ENCODE peak calls at places on chromosomes 7 and 10, in six cellular contexts. One of them, this sample, is unnamed.

GRCh38 chr7:105896407-105896842 is 20.0 kb upstream of the ATXN7L1 start:
- DNase-seq in OCI-LY7: no peak
- DNase-seq in neural progenitor cell: no peak
- DNase-seq in HCT116: no peak
- DNase-seq in PC-3: peak
- DNase-seq in MM.1S: no peak
- DNase-seq in this sample: no peak

GRCh38 chr7:102410918-102411317 is 14.8 kb downstream of the PRKRIP1 start:
- DNase-seq in OCI-LY7: no peak
- DNase-seq in neural progenitor cell: no peak
- DNase-seq in HCT116: no peak
- DNase-seq in PC-3: no peak
- DNase-seq in MM.1S: no peak
- DNase-seq in this sample: no peak

GRCh38 chr10:113347508-113347907 is 205.3 kb upstream of the HABP2 start:
- DNase-seq in OCI-LY7: no peak
- DNase-seq in neural progenitor cell: no peak
- DNase-seq in HCT116: no peak
- DNase-seq in PC-3: no peak
- DNase-seq in MM.1S: no peak
- DNase-seq in this sample: peak

GRCh38 chr7:91314591-91315323 is 50.5 kb downstream of the FZD1 start:
- DNase-seq in OCI-LY7: no peak
- DNase-seq in neural progenitor cell: no peak
- DNase-seq in HCT116: no peak
- DNase-seq in PC-3: peak
- DNase-seq in MM.1S: no peak
- DNase-seq in this sample: no peak

GRCh38 chr7:22331704-22332103 is 25.2 kb downstream of the RAPGEF5 start:
- DNase-seq in OCI-LY7: no peak
- DNase-seq in neural progenitor cell: no peak
- DNase-seq in HCT116: no peak
- DNase-seq in PC-3: no peak
- DNase-seq in MM.1S: no peak
- DNase-seq in this sample: peak

GRCh38 chr7:100547872-100548271 is 8.9 kb downstream of the AGFG2 start:
- DNase-seq in OCI-LY7: peak
- DNase-seq in neural progenitor cell: no peak
- DNase-seq in HCT116: no peak
- DNase-seq in PC-3: no peak
- DNase-seq in MM.1S: no peak
- DNase-seq in this sample: no peak

GRCh38 chr7:157475095-157475494 is 138.3 kb downstream of the DNAJB6 start:
- DNase-seq in OCI-LY7: no peak
- DNase-seq in neural progenitor cell: no peak
- DNase-seq in HCT116: no peak
- DNase-seq in PC-3: no peak
- DNase-seq in MM.1S: no peak
- DNase-seq in this sample: no peak

GRCh38 chr10:43793714-43794113 is 145.0 kb upstream of the ZNF32 start:
- DNase-seq in OCI-LY7: no peak
- DNase-seq in neural progenitor cell: no peak
- DNase-seq in HCT116: no peak
- DNase-seq in PC-3: no peak
- DNase-seq in MM.1S: no peak
- DNase-seq in this sample: peak

GRCh38 chr10:3622427-3622826 is 162.6 kb downstream of the KLF6 start:
- DNase-seq in OCI-LY7: peak
- DNase-seq in neural progenitor cell: no peak
- DNase-seq in HCT116: no peak
- DNase-seq in PC-3: no peak
- DNase-seq in MM.1S: no peak
- DNase-seq in this sample: no peak

GRCh38 chr7:47215049-47215448 is 366.9 kb downstream of the TNS3 start:
- DNase-seq in OCI-LY7: no peak
- DNase-seq in neural progenitor cell: no peak
- DNase-seq in HCT116: no peak
- DNase-seq in PC-3: no peak
- DNase-seq in MM.1S: no peak
- DNase-seq in this sample: no peak

GRCh38 chr10:132578287-132578951 is 40.8 kb downstream of the INPP5A start:
- DNase-seq in OCI-LY7: no peak
- DNase-seq in neural progenitor cell: no peak
- DNase-seq in HCT116: no peak
- DNase-seq in PC-3: no peak
- DNase-seq in MM.1S: no peak
- DNase-seq in this sample: no peak

GRCh38 chr7:30741289-30741688 is 10.6 kb upstream of the INMT start:
- DNase-seq in OCI-LY7: no peak
- DNase-seq in neural progenitor cell: no peak
- DNase-seq in HCT116: no peak
- DNase-seq in PC-3: no peak
- DNase-seq in MM.1S: no peak
- DNase-seq in this sample: no peak

GRCh38 chr7:70374772-70375533 is 757.0 kb upstream of the GALNT17 start:
- DNase-seq in OCI-LY7: no peak
- DNase-seq in neural progenitor cell: no peak
- DNase-seq in HCT116: no peak
- DNase-seq in PC-3: no peak
- DNase-seq in MM.1S: no peak
- DNase-seq in this sample: no peak

GRCh38 chr10:111989136-111990050 is 194.2 kb downstream of the GPAM start:
- DNase-seq in OCI-LY7: no peak
- DNase-seq in neural progenitor cell: no peak
- DNase-seq in HCT116: no peak
- DNase-seq in PC-3: no peak
- DNase-seq in MM.1S: no peak
- DNase-seq in this sample: no peak

GRCh38 chr10:113133497-113133896 is 183.4 kb downstream of the TCF7L2 start:
- DNase-seq in OCI-LY7: no peak
- DNase-seq in neural progenitor cell: no peak
- DNase-seq in HCT116: no peak
- DNase-seq in PC-3: no peak
- DNase-seq in MM.1S: no peak
- DNase-seq in this sample: peak

GRCh38 chr10:119494224-119495060 is 48.1 kb downstream of the RGS10 start:
- DNase-seq in OCI-LY7: no peak
- DNase-seq in neural progenitor cell: no peak
- DNase-seq in HCT116: no peak
- DNase-seq in PC-3: peak
- DNase-seq in MM.1S: no peak
- DNase-seq in this sample: peak

GRCh38 chr10:107481881-107482280 is 317.4 kb upstream of the SORCS1 start:
- DNase-seq in OCI-LY7: no peak
- DNase-seq in neural progenitor cell: no peak
- DNase-seq in HCT116: no peak
- DNase-seq in PC-3: no peak
- DNase-seq in MM.1S: no peak
- DNase-seq in this sample: no peak

GRCh38 chr7:4931932-4932331 is 27.1 kb downstream of the MMD2 start:
- DNase-seq in OCI-LY7: no peak
- DNase-seq in neural progenitor cell: peak
- DNase-seq in HCT116: peak
- DNase-seq in PC-3: peak
- DNase-seq in MM.1S: peak
- DNase-seq in this sample: no peak

GRCh38 chr10:123878666-123879311 is 12.8 kb downstream of the CPXM2 start:
- DNase-seq in OCI-LY7: no peak
- DNase-seq in neural progenitor cell: no peak
- DNase-seq in HCT116: no peak
- DNase-seq in PC-3: no peak
- DNase-seq in MM.1S: no peak
- DNase-seq in this sample: peak

GRCh38 chr10:121484401-121484800 is 113.8 kb downstream of the FGFR2 start:
- DNase-seq in OCI-LY7: no peak
- DNase-seq in neural progenitor cell: no peak
- DNase-seq in HCT116: no peak
- DNase-seq in PC-3: no peak
- DNase-seq in MM.1S: no peak
- DNase-seq in this sample: no peak

GRCh38 chr7:44291066-44291732 is 34.2 kb downstream of the CAMK2B start:
- DNase-seq in OCI-LY7: no peak
- DNase-seq in neural progenitor cell: no peak
- DNase-seq in HCT116: no peak
- DNase-seq in PC-3: peak
- DNase-seq in MM.1S: no peak
- DNase-seq in this sample: no peak

GRCh38 chr10:28137907-28138880 is 139.3 kb upstream of the ODAD2 start:
- DNase-seq in OCI-LY7: no peak
- DNase-seq in neural progenitor cell: no peak
- DNase-seq in HCT116: peak
- DNase-seq in PC-3: peak
- DNase-seq in MM.1S: no peak
- DNase-seq in this sample: peak

GRCh38 chr7:101918426-101918825 is 101.0 kb downstream of the CUX1 start:
- DNase-seq in OCI-LY7: no peak
- DNase-seq in neural progenitor cell: no peak
- DNase-seq in HCT116: no peak
- DNase-seq in PC-3: no peak
- DNase-seq in MM.1S: no peak
- DNase-seq in this sample: no peak

GRCh38 chr7:209846-210245 is 17.5 kb downstream of the FAM20C start:
- DNase-seq in OCI-LY7: no peak
- DNase-seq in neural progenitor cell: no peak
- DNase-seq in HCT116: no peak
- DNase-seq in PC-3: no peak
- DNase-seq in MM.1S: no peak
- DNase-seq in this sample: no peak

GRCh38 chr10:323651-324293 is 188.5 kb downstream of the ZMYND11 start:
- DNase-seq in OCI-LY7: no peak
- DNase-seq in neural progenitor cell: no peak
- DNase-seq in HCT116: peak
- DNase-seq in PC-3: peak
- DNase-seq in MM.1S: no peak
- DNase-seq in this sample: peak

GRCh38 chr10:124693801-124694416 is 50.3 kb downstream of the FAM53B start:
- DNase-seq in OCI-LY7: no peak
- DNase-seq in neural progenitor cell: no peak
- DNase-seq in HCT116: no peak
- DNase-seq in PC-3: no peak
- DNase-seq in MM.1S: peak
- DNase-seq in this sample: no peak

GRCh38 chr7:151877911-151878835 is 1.3 kb upstream of the PRKAG2 start:
- DNase-seq in OCI-LY7: no peak
- DNase-seq in neural progenitor cell: peak
- DNase-seq in HCT116: no peak
- DNase-seq in PC-3: no peak
- DNase-seq in MM.1S: no peak
- DNase-seq in this sample: no peak

GRCh38 chr10:124989526-124989925 is 47.6 kb downstream of the ZRANB1 start:
- DNase-seq in OCI-LY7: no peak
- DNase-seq in neural progenitor cell: no peak
- DNase-seq in HCT116: no peak
- DNase-seq in PC-3: no peak
- DNase-seq in MM.1S: no peak
- DNase-seq in this sample: peak

GRCh38 chr7:51188987-51189386 is 127.6 kb downstream of the COBL start:
- DNase-seq in OCI-LY7: no peak
- DNase-seq in neural progenitor cell: no peak
- DNase-seq in HCT116: no peak
- DNase-seq in PC-3: no peak
- DNase-seq in MM.1S: no peak
- DNase-seq in this sample: no peak

GRCh38 chr10:103687718-103688117 is 167.7 kb downstream of the SH3PXD2A start:
- DNase-seq in OCI-LY7: no peak
- DNase-seq in neural progenitor cell: no peak
- DNase-seq in HCT116: no peak
- DNase-seq in PC-3: no peak
- DNase-seq in MM.1S: no peak
- DNase-seq in this sample: no peak
- H3K27ac ChIP-seq in OCI-LY7: no peak
- H3K27ac ChIP-seq in neural progenitor cell: no peak
- H3K27ac ChIP-seq in HCT116: no peak
- H3K27ac ChIP-seq in PC-3: no peak
- H3K27ac ChIP-seq in MM.1S: no peak
- H3K27ac ChIP-seq in this sample: no peak

GRCh38 chr7:120916538-120916937 is 34.0 kb upstream of the ING3 start:
- DNase-seq in OCI-LY7: no peak
- DNase-seq in neural progenitor cell: no peak
- DNase-seq in HCT116: no peak
- DNase-seq in PC-3: no peak
- DNase-seq in MM.1S: no peak
- DNase-seq in this sample: no peak
- TF ChIP-seq EZH2phosphoT487 in OCI-LY7: no peak
- TF ChIP-seq EZH2phosphoT487 in neural progenitor cell: no peak
- TF ChIP-seq EZH2phosphoT487 in HCT116: no peak
- TF ChIP-seq EZH2phosphoT487 in PC-3: no peak
- TF ChIP-seq EZH2phosphoT487 in MM.1S: no peak
- TF ChIP-seq EZH2phosphoT487 in this sample: no peak

DNA sequence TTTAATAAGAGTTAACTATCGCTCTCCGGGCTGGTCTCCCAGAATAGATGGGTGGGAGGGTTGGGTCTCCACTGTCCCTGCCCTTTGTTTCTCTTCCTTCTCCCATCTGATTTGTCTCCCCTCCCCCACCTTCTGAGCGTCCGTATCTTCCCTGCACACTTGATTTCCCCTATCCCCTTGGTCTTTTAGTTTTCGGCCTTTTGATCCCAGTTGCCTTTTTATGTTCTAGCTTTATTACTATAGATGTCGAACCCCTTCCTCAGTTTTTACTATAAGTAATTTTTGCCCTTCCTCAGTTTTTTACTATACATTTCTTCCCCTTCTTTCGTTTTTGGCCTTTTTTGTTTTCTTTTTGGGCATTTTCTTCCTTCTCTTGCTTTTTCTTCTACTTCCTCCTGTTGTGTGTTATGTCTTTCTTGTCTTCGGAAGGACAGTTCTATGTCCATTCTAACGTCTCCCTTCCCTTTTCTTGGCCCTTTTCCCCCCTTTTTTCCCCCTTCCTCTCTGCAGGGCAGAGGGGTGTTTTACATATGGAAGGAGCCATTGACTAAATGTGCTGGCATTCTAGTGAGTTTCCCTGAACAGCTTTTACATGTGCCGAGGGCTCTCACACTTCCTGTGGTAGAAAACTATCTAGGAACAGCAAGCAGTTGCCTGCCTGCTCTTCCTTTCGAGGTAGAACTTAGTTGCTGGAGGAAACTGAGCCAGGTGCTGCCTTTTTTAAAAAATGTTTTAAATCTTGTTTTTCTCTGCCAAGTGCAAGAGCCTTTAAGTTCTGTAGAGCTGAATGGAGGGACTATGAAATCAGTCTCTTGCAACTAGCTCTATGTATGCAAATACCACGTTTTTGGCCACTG is 2.8 kb downstream of the TET1 start:
- DNase-seq in OCI-LY7: peak
- DNase-seq in neural progenitor cell: peak
- DNase-seq in HCT116: no peak
- DNase-seq in PC-3: no peak
- DNase-seq in MM.1S: peak
- DNase-seq in this sample: peak
- H3K4me3 ChIP-seq in OCI-LY7: no peak
- H3K4me3 ChIP-seq in neural progenitor cell: peak
- H3K4me3 ChIP-seq in HCT116: no peak
- H3K4me3 ChIP-seq in PC-3: no peak
- H3K4me3 ChIP-seq in MM.1S: peak
- H3K4me3 ChIP-seq in this sample: peak

DNA sequence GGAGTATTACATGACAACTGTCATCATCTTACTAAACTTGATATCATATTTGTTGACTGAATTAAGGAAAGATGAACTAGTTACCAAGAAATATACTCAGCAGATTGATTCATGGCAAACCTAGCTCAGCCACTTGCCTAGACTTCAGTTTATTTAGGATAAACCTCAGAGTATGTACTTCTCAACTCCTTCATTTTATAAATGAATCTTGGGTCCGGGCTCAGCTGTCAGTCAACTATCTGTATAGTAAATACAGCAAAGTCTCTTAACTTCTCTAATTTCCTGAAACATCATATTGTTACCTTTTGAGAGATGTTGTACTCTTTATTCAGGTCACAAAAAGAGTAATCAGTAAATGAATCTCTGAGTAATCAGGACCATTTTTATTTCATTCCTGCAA is 211.0 kb upstream of the KLF14 start:
- DNase-seq in OCI-LY7: no peak
- DNase-seq in neural progenitor cell: no peak
- DNase-seq in HCT116: no peak
- DNase-seq in PC-3: no peak
- DNase-seq in MM.1S: no peak
- DNase-seq in this sample: no peak
- H3K27ac ChIP-seq in OCI-LY7: peak
- H3K27ac ChIP-seq in neural progenitor cell: no peak
- H3K27ac ChIP-seq in HCT116: peak
- H3K27ac ChIP-seq in PC-3: peak
- H3K27ac ChIP-seq in MM.1S: no peak
- H3K27ac ChIP-seq in this sample: peak